ENCODE peak calls at places on chromosomes 16 and 17, in five cellular contexts. One of them, this sample, is unnamed.

GRCh38 chr16:67151431-67152097 is 766 bp upstream of the B3GNT9 start:
- DNase-seq in C1 segment of cervical spinal cord: no peak
- DNase-seq in EL: no peak
- DNase-seq in B cell: peak; percentile 31
- DNase-seq in HTR-8/SVneo: no peak
- DNase-seq in this sample: no peak

GRCh38 chr17:11823862-11824261 is 173.4 kb downstream of the ZNF18 start:
- DNase-seq in C1 segment of cervical spinal cord: no peak
- DNase-seq in EL: no peak
- DNase-seq in B cell: no peak
- DNase-seq in HTR-8/SVneo: no peak
- DNase-seq in this sample: no peak

GRCh38 chr16:23729503-23730424 is 16.7 kb upstream of the ERN2 start:
- DNase-seq in C1 segment of cervical spinal cord: no peak
- DNase-seq in EL: peak; percentile 57
- DNase-seq in B cell: no peak
- DNase-seq in HTR-8/SVneo: no peak
- DNase-seq in this sample: peak; percentile 48

GRCh38 chr16:35749253-35750141 is 2290.1 kb downstream of the TP53TG3F start:
- DNase-seq in C1 segment of cervical spinal cord: no peak
- DNase-seq in EL: no peak
- DNase-seq in B cell: no peak
- DNase-seq in HTR-8/SVneo: no peak
- DNase-seq in this sample: no peak

GRCh38 chr17:41812176-41813038 is at the start of gene FKBP10:
- DNase-seq in C1 segment of cervical spinal cord: no peak
- DNase-seq in EL: peak; percentile 90
- DNase-seq in B cell: peak; percentile 66
- DNase-seq in HTR-8/SVneo: peak; percentile 94
- DNase-seq in this sample: peak; percentile 13

GRCh38 chr16:14514967-14515366 is 115.1 kb downstream of the PARN start:
- DNase-seq in C1 segment of cervical spinal cord: no peak
- DNase-seq in EL: no peak
- DNase-seq in B cell: no peak
- DNase-seq in HTR-8/SVneo: no peak
- DNase-seq in this sample: no peak

GRCh38 chr16:57192720-57193486 is 6.8 kb downstream of the RSPRY1 start:
- DNase-seq in C1 segment of cervical spinal cord: no peak
- DNase-seq in EL: peak; percentile 39
- DNase-seq in B cell: no peak
- DNase-seq in HTR-8/SVneo: no peak
- DNase-seq in this sample: no peak

GRCh38 chr17:28908640-28909098 is 5.8 kb upstream of the DHRS13 start:
- DNase-seq in C1 segment of cervical spinal cord: no peak
- DNase-seq in EL: peak; percentile 79
- DNase-seq in B cell: no peak
- DNase-seq in HTR-8/SVneo: no peak
- DNase-seq in this sample: peak; percentile 7

GRCh38 chr17:77327566-77328463 is 187.0 kb downstream of the SEC14L1 start:
- DNase-seq in C1 segment of cervical spinal cord: no peak
- DNase-seq in EL: no peak
- DNase-seq in B cell: peak; percentile 7
- DNase-seq in HTR-8/SVneo: no peak
- DNase-seq in this sample: no peak

GRCh38 chr17:35152741-35153140 is 5.1 kb downstream of the UNC45B start:
- DNase-seq in C1 segment of cervical spinal cord: no peak
- DNase-seq in EL: no peak
- DNase-seq in B cell: no peak
- DNase-seq in HTR-8/SVneo: no peak
- DNase-seq in this sample: no peak

GRCh38 chr17:32849879-32850278 is 27.0 kb downstream of the MYO1D start:
- DNase-seq in C1 segment of cervical spinal cord: no peak
- DNase-seq in EL: no peak
- DNase-seq in B cell: no peak
- DNase-seq in HTR-8/SVneo: no peak
- DNase-seq in this sample: no peak

GRCh38 chr17:68351395-68351794 is 60.1 kb downstream of the ARSG start:
- DNase-seq in C1 segment of cervical spinal cord: no peak
- DNase-seq in EL: peak; percentile 21
- DNase-seq in B cell: no peak
- DNase-seq in HTR-8/SVneo: peak; percentile 48
- DNase-seq in this sample: no peak

GRCh38 chr16:3783516-3783915 is 66.2 kb upstream of the TRAP1 start:
- DNase-seq in C1 segment of cervical spinal cord: no peak
- DNase-seq in EL: no peak
- DNase-seq in B cell: no peak
- DNase-seq in HTR-8/SVneo: no peak
- DNase-seq in this sample: no peak